ENCODE peak calls at places on chromosome 4, in four cellular contexts. W is fibroblast of the aortic adventitia; E is CD4-positive, alpha-beta T cell; O is tibial artery. D is an unnamed sample.

GRCh38 chr4:151564321-151564720 is 155.3 kb downstream of the FHIP1A start:
- DNase-seq in W (no peak), E (no peak), O (no peak), D (no peak)

GRCh38 chr4:118918388-118918787 is 29.7 kb downstream of the SYNPO2 start:
- DNase-seq in W (peak; percentile 93), E (no peak), O (no peak), D (no peak)

GRCh38 chr4:85932371-85933305 is 427.2 kb downstream of the MAPK10 start:
- DNase-seq in W (peak; percentile 30), E (no peak), O (no peak), D (no peak)

GRCh38 chr4:153291562-153291961 is 52.9 kb upstream of the MND1 start:
- DNase-seq in W (no peak), E (no peak), O (no peak), D (no peak)

GRCh38 chr4:173943547-173943946 is 339.9 kb downstream of the FBXO8 start:
- DNase-seq in W (no peak), E (no peak), O (no peak), D (no peak)

GRCh38 chr4:73859614-73860088 is 6.6 kb downstream of the PF4V1 start:
- DNase-seq in W (peak; percentile 85), E (no peak), O (no peak), D (no peak)

GRCh38 chr4:78669453-78669852 is 106.7 kb upstream of the BMP2K start:
- DNase-seq in W (no peak), E (no peak), O (no peak), D (no peak)

GRCh38 chr4:2802618-2803531 is 10.0 kb downstream of the SH3BP2 start:
- DNase-seq in W (no peak), E (no peak), O (peak; percentile 52), D (no peak)

GRCh38 chr4:9977518-9978031 is 43.7 kb downstream of the SLC2A9 start:
- DNase-seq in W (no peak), E (no peak), O (no peak), D (no peak)

GRCh38 chr4:87406462-87406861 is 15.5 kb upstream of the HSD17B11 start:
- DNase-seq in W (no peak), E (no peak), O (no peak), D (no peak)

GRCh38 chr4:5563856-5564255 is 144.5 kb downstream of the EVC2 start:
- DNase-seq in W (no peak), E (no peak), O (no peak), D (no peak)

GRCh38 chr4:139734875-139735380 is 69.3 kb downstream of the MGST2 start:
- DNase-seq in W (peak; percentile 62), E (peak; percentile 54), O (peak; percentile 94), D (peak; percentile 61)

GRCh38 chr4:14749910-14750309 is 252.4 kb upstream of the CPEB2 start:
- DNase-seq in W (peak; percentile 14), E (no peak), O (no peak), D (no peak)

GRCh38 chr4:154559141-154559841 is 3.5 kb upstream of the FGB start:
- DNase-seq in W (peak; percentile 65), E (no peak), O (no peak), D (no peak)

GRCh38 chr4:107896158-107896645 is 35.1 kb upstream of the CYP2U1 start:
- DNase-seq in W (peak; percentile 97), E (no peak), O (no peak), D (no peak)

GRCh38 chr4:6019316-6020263 is 1.4 kb upstream of the C4orf50 start:
- DNase-seq in W (peak; percentile 38), E (no peak), O (no peak), D (no peak)

GRCh38 chr4:62881210-62881609 is 1528.0 kb downstream of the TECRL start:
- DNase-seq in W (no peak), E (no peak), O (no peak), D (no peak)

GRCh38 chr4:174314770-174315169 is 31.1 kb downstream of the CEP44 start:
- DNase-seq in W (no peak), E (no peak), O (no peak), D (no peak)

GRCh38 chr4:53478671-53479456 is 101.4 kb downstream of the FIP1L1 start:
- DNase-seq in W (peak; percentile 95), E (no peak), O (no peak), D (no peak)

GRCh38 chr4:139819082-139819481 is 153.5 kb downstream of the MGST2 start:
- DNase-seq in W (no peak), E (no peak), O (no peak), D (no peak)

GRCh38 chr4:30454504-30454903 is 265.7 kb upstream of the PCDH7 start:
- DNase-seq in W (no peak), E (no peak), O (no peak), D (no peak)

GRCh38 chr4:79272761-79273160 is 53.1 kb downstream of the NAA11 start:
- DNase-seq in W (no peak), E (no peak), O (no peak), D (no peak)

GRCh38 chr4:686371-687040 is 2.4 kb downstream of the SLC49A3 start:
- DNase-seq in W (no peak), E (no peak), O (no peak), D (no peak)

GRCh38 chr4:689498-690122 is 659 bp upstream of the SLC49A3 start:
- DNase-seq in W (no peak), E (no peak), O (no peak), D (no peak)

GRCh38 chr4:687048-687974 is 1.6 kb downstream of the SLC49A3 start:
- DNase-seq in W (peak; percentile 83), E (no peak), O (peak; percentile 92), D (no peak)

GRCh38 chr4:687975-688694 is 816 bp downstream of the SLC49A3 start:
- DNase-seq in W (no peak), E (no peak), O (no peak), D (no peak)

GRCh38 chr4:688695-689497 is at the start of gene SLC49A3:
- DNase-seq in W (no peak), E (no peak), O (no peak), D (no peak)
- TF ChIP-seq CTCF in W (no peak), E (no peak), O (no peak), D (no peak)

DNA sequence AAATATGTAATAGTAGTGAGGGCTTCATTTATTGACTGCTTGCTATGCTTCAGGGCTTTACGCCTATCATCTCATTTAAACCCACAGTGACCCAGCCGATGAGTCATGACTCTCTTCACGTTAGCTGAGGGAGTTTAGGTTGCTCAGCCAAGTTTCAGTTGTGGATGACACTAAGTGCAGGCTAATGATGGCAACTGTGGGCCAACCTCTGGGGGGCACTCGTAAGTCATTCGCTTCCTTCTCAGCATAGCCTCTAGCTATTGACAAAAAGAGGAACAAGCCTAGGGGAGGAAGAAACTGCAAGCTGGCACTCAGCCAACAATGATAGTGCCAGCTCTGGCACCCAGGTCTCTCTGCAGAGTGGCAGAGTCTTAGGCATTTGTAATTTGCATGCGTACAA is 325.0 kb downstream of the ARHGAP10 start:
- DNase-seq in W (peak; percentile 67), E (peak; percentile 27), O (peak; percentile 77), D (peak; percentile 41)
- TF ChIP-seq CTCF in W (no peak), E (peak; percentile 21), O (no peak), D (peak; percentile 43)

DNA sequence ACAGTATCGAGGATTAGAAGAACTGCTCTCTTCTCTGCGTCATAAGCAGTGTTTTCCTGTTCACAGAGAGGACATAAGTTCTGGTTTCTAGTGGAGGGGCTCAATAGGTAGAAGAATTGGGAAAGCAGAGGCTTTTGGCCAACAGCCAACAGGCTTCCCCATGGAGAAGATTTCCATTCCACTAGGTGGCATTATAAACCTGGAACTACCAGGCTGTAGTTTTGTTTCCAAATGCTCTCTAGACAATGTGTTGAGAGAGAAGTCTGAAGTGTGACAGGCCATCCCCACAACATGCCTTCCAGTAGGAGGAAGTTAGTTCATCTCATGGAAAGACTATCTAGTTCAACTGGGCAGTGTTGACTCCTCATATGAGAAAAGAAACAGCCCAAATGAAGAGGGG is 63.8 kb upstream of the ANXA10 start:
- DNase-seq in W (no peak), E (no peak), O (no peak), D (no peak)
- TF ChIP-seq CTCF in W (no peak), E (no peak), O (no peak), D (no peak)

DNA sequence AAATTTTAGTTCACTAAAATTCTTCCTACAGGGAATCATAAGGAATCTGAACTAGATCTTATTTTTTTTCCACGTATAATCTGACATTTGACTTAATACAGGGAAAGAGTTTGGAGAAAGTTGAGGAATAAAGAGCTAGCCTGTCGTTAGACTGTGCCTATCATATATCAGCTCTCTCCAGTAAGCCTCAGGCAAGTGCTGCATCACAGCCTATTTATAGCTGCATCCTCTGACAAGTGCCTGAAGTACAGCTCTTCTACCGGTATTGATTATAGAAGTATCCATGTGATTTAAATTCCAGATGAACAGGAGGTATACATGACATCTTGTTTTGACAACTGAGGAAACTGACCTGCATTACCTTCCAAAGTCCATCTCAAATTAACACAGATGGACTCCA is 248.9 kb downstream of the TLL1 start:
- DNase-seq in W (no peak), E (no peak), O (no peak), D (no peak)
- TF ChIP-seq CTCF in W (no peak), E (no peak), O (no peak), D (no peak)

GRCh38 chr4:130306566-130306965 is 1210.6 kb downstream of the C4orf33 start:
- DNase-seq in W (no peak), E (no peak), O (no peak), D (no peak)
- TF ChIP-seq CTCF in W (no peak), E (no peak), O (no peak), D (no peak)

D was measured in natural killer cell.